ENCODE peak calls at places on chromosome 12, in four cellular contexts. W is SK-N-SH, O is HCT116, D is GM12878. A is an unnamed sample.

GRCh38 chr12:12562016-12562483 is 613 bp downstream of the DUSP16 start:
- DNase-seq in W (no peak), O (no peak), D (no peak), A (no peak)

GRCh38 chr12:19196959-19197630 is 67.6 kb downstream of the PLEKHA5 start:
- DNase-seq in W (no peak), O (no peak), D (no peak), A (no peak)

GRCh38 chr12:127628655-127629054 is 638.3 kb upstream of the TMEM132C start:
- DNase-seq in W (no peak), O (no peak), D (no peak), A (no peak)

GRCh38 chr12:75491169-75491568 is 10.6 kb downstream of the GLIPR1 start:
- DNase-seq in W (no peak), O (no peak), D (no peak), A (no peak)

GRCh38 chr12:75722714-75723200 is 211.3 kb upstream of the KRR1 start:
- DNase-seq in W (no peak), O (peak; percentile 77), D (peak; percentile 28), A (no peak)

GRCh38 chr12:23906329-23906728 is 43.1 kb downstream of the SOX5 start:
- DNase-seq in W (no peak), O (no peak), D (no peak), A (peak; percentile 8)

GRCh38 chr12:130461868-130462557 is 124.3 kb downstream of the PIWIL1 start:
- DNase-seq in W (no peak), O (no peak), D (no peak), A (peak; percentile 24)

GRCh38 chr12:87413784-87414183 is 615.4 kb downstream of the C12orf50 start:
- DNase-seq in W (peak; percentile 23), O (no peak), D (no peak), A (no peak)

GRCh38 chr12:85804663-85805062 is 31.5 kb downstream of the RASSF9 start:
- DNase-seq in W (no peak), O (no peak), D (no peak), A (no peak)

GRCh38 chr12:14910090-14910915 is 24.6 kb upstream of the MGP start:
- DNase-seq in W (no peak), O (peak; percentile 55), D (no peak), A (no peak)

GRCh38 chr12:11653215-11653753 is 3.8 kb downstream of the ETV6 start:
- DNase-seq in W (no peak), O (no peak), D (peak; percentile 69), A (no peak)

GRCh38 chr12:101783150-101783549 is 43.9 kb upstream of the SYCP3 start:
- DNase-seq in W (no peak), O (no peak), D (no peak), A (peak; percentile 29)

GRCh38 chr12:38934696-38935095 is 29.3 kb upstream of the CPNE8 start:
- DNase-seq in W (no peak), O (no peak), D (no peak), A (no peak)

GRCh38 chr12:131085125-131085815 is 131.6 kb downstream of the ADGRD1 start:
- DNase-seq in W (no peak), O (no peak), D (no peak), A (no peak)

GRCh38 chr12:57611810-57612710 is 825 bp downstream of the ARHGEF25 start:
- DNase-seq in W (peak; percentile 64), O (no peak), D (no peak), A (no peak)

GRCh38 chr12:113136128-113136989 is 798 bp upstream of the RASAL1 start:
- DNase-seq in W (peak; percentile 50), O (peak; percentile 22), D (no peak), A (no peak)

GRCh38 chr12:3991798-3992580 is 118.8 kb upstream of the PARP11 start:
- DNase-seq in W (no peak), O (no peak), D (no peak), A (no peak)

GRCh38 chr12:114943601-114944000 is 259.6 kb upstream of the TBX3 start:
- DNase-seq in W (no peak), O (no peak), D (no peak), A (no peak)

GRCh38 chr12:40137252-40137651 is 31.4 kb upstream of the SLC2A13 start:
- DNase-seq in W (no peak), O (no peak), D (no peak), A (no peak)

GRCh38 chr12:100926669-100927248 is 132.2 kb downstream of the ANO4 start:
- DNase-seq in W (no peak), O (peak; percentile 48), D (no peak), A (peak; percentile 43)

GRCh38 chr12:2288001-2288400 is 235.2 kb downstream of the CACNA1C start:
- DNase-seq in W (no peak), O (no peak), D (no peak), A (no peak)

GRCh38 chr12:93918262-93918661 is 230.1 kb upstream of the PLXNC1 start:
- DNase-seq in W (no peak), O (no peak), D (no peak), A (no peak)

GRCh38 chr12:54475542-54475941 is 2.1 kb upstream of the GTSF1 start:
- DNase-seq in W (no peak), O (no peak), D (no peak), A (no peak)

GRCh38 chr12:3141339-3142321 is 64.5 kb downstream of the TSPAN9 start:
- DNase-seq in W (no peak), O (no peak), D (no peak), A (peak; percentile 21)

DNA sequence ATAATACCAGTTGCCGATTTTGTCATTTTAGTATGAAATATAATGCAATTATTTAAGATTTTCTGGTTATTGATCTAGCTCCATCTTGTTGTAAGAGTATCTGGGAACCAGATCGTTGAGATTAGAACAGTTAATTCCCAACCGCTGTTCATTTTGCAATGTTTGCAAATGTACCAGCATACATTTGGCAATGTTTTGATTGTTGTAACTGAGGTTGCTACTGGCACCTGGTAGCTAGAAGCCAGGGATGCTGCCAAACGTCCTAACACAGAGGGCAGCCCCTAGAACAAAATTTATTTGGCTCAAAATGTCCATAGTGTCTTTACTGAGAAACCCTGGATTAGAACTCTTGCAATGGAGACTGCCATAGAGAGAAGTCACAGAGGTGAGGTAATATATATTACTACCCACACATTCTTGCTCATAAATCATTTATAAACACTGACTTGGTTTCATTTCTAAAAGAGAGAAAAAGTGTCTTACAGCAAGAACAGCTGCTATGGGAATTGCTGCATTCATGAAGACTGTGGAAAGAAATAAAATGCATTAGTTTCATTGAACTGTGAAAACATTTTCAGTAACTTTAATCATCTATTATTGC is 46.3 kb downstream of the ABCC9 start:
- DNase-seq in W (no peak), O (no peak), D (no peak), A (no peak)
- TF ChIP-seq JUND in W (no peak), O (no peak), D (no peak), A (no peak)

GRCh38 chr12:111030800-111031199 is 110.4 kb upstream of the MYL2 start:
- DNase-seq in W (no peak), O (no peak), D (no peak), A (no peak)
- TF ChIP-seq JUND in W (no peak), O (no peak), D (no peak), A (no peak)

DNA sequence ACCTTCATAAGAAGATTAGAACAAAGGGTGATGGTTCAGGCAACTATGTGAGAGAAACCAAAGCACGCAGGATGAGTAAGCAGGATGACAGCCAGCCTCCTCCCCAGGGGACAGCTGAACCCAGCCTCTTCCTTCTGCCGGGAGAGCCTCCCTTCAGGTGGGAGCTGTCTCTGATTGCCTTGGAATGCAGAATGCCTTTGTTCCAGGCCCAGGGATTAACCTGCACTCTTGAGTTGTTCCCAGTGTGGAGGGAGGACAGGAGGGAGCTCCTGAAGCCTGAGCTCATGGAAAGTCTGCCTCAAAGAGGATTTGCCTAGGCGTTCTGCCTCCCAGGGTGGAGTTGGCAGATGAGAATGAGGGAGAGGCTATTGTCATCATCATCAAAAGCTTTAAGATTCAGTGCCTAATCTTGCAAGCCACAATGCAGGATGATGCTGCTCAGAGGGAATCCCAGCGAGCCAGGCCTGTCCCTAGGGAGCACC is 3.6 kb upstream of the KRT6A start:
- DNase-seq in W (no peak), O (peak; percentile 80), D (no peak), A (no peak)
- TF ChIP-seq JUND in W (no peak), O (peak; percentile 78), D (no peak), A (no peak)

GRCh38 chr12:120037851-120038250 is 48.8 kb downstream of the BICDL1 start:
- DNase-seq in W (no peak), O (no peak), D (no peak), A (no peak)

GRCh38 chr12:120043421-120043820 is 54.4 kb downstream of the BICDL1 start:
- DNase-seq in W (no peak), O (no peak), D (no peak), A (no peak)

GRCh38 chr12:120041386-120042231 is 52.6 kb downstream of the BICDL1 start:
- DNase-seq in W (no peak), O (no peak), D (no peak), A (no peak)

GRCh38 chr12:120039711-120040110 is 50.7 kb downstream of the BICDL1 start:
- DNase-seq in W (no peak), O (no peak), D (no peak), A (no peak)
- TF ChIP-seq JUND in W (no peak), O (no peak), D (no peak), A (no peak)